ENCODE peak calls at places on chromosomes 5 and 9, in seven cellular contexts. Z is right atrium auricular region, X is AG09319, M is hepatocyte, C is GM12865, Y is AG09309, B is mucosa of descending colon. A is an unnamed sample.
A peak's percentile ranks its signal among the peaks of the same experiment; 100 is the strongest.

GRCh38 chr5:171521679-171522078 is 102.2 kb downstream of the FGF18 start:
- DNase-seq in Y (no peak), X (no peak), Z (no peak), B (no peak), C (no peak), M (no peak), A (no peak)

GRCh38 chr9:35490155-35490909 is 421 bp downstream of the RUSC2 start:
- DNase-seq in Y (no peak), C (no peak), B (no peak), X (no peak), M (peak; percentile 51), Z (no peak), A (peak; percentile 2)

GRCh38 chr9:112048924-112049785 is 125.9 kb downstream of the SUSD1 start:
- DNase-seq in B (peak; percentile 83), M (no peak), Y (peak; percentile 83), Z (no peak), C (no peak), X (peak; percentile 75), A (no peak)

GRCh38 chr5:129903466-129904101 is 681 bp upstream of the CHSY3 start:
- DNase-seq in C (peak; percentile 6), Y (no peak), X (no peak), Z (no peak), B (no peak), M (no peak), A (no peak)

GRCh38 chr5:57072218-57072892 is 101.5 kb upstream of the GPBP1 start:
- DNase-seq in X (no peak), Y (no peak), C (no peak), B (no peak), M (no peak), Z (no peak), A (no peak)

GRCh38 chr9:17021379-17021970 is 113.4 kb upstream of the CNTLN start:
- DNase-seq in C (no peak), Y (peak; percentile 38), B (no peak), X (no peak), Z (no peak), M (no peak), A (no peak)

GRCh38 chr9:120894404-120895226 is 17.6 kb upstream of the PHF19 start:
- DNase-seq in C (no peak), B (no peak), M (peak; percentile 69), Z (peak; percentile 67), X (no peak), Y (no peak), A (no peak)

GRCh38 chr9:135821116-135821515 is 86.2 kb downstream of the CAMSAP1 start:
- DNase-seq in C (no peak), Z (no peak), B (no peak), Y (no peak), X (no peak), M (no peak), A (no peak)

GRCh38 chr5:78766412-78766762 is 117.8 kb upstream of the LHFPL2 start:
- DNase-seq in M (peak; percentile 19), Z (no peak), B (no peak), C (no peak), Y (no peak), X (no peak), A (no peak)

GRCh38 chr9:113278840-113279239 is 3.4 kb downstream of the PRPF4 start:
- DNase-seq in X (no peak), C (no peak), Z (no peak), B (no peak), M (no peak), Y (no peak), A (no peak)

GRCh38 chr9:127133739-127134167 is 11.3 kb upstream of the ANGPTL2 start:
- DNase-seq in M (peak; percentile 61), X (no peak), B (peak; percentile 47), Z (peak; percentile 80), Y (no peak), C (no peak), A (no peak)

GRCh38 chr5:54832066-54832465 is 153.3 kb downstream of the ESM1 start:
- DNase-seq in C (no peak), M (no peak), Z (no peak), X (peak; percentile 51), B (no peak), Y (peak; percentile 70), A (no peak)

GRCh38 chr5:67383451-67383850 is 186.9 kb upstream of the CD180 start:
- DNase-seq in C (no peak), B (no peak), X (no peak), Z (no peak), M (no peak), Y (no peak), A (no peak)

GRCh38 chr9:98037362-98037761 is 19.2 kb upstream of the NANS start:
- DNase-seq in Y (no peak), M (no peak), X (no peak), Z (no peak), C (no peak), B (peak; percentile 52), A (no peak)

GRCh38 chr9:105444130-105444529 is 3.7 kb upstream of the FSD1L start:
- DNase-seq in M (no peak), Y (no peak), C (no peak), X (no peak), Z (no peak), B (no peak), A (no peak)

GRCh38 chr5:114362197-114362976 is 517 bp downstream of the KCNN2 start:
- DNase-seq in Y (no peak), X (no peak), C (peak; percentile 3), B (no peak), Z (no peak), M (peak; percentile 51), A (peak; percentile 82)

GRCh38 chr5:68424799-68425537 is 209.4 kb downstream of the PIK3R1 start:
- DNase-seq in M (no peak), Y (no peak), C (peak; percentile 74), B (peak; percentile 33), X (no peak), Z (no peak), A (peak; percentile 42)

GRCh38 chr9:130607640-130608420 is 28.5 kb downstream of the FUBP3 start:
- DNase-seq in C (no peak), Y (peak; percentile 10), X (peak; percentile 19), B (no peak), Z (no peak), M (no peak), A (no peak)

GRCh38 chr9:91777437-91777836 is 172.6 kb downstream of the ROR2 start:
- DNase-seq in B (no peak), X (no peak), Z (no peak), C (no peak), Y (peak; percentile 61), M (no peak), A (no peak)

GRCh38 chr9:103444157-103444556 is 449.0 kb downstream of the CYLC2 start:
- DNase-seq in X (no peak), M (no peak), Z (no peak), C (no peak), B (no peak), Y (no peak), A (no peak)

GRCh38 chr9:85647571-85647970 is 94.2 kb downstream of the AGTPBP1 start:
- DNase-seq in C (peak; percentile 13), M (no peak), B (no peak), Y (no peak), X (no peak), Z (no peak), A (peak; percentile 57)

GRCh38 chr5:142820447-142820846 is 50.3 kb downstream of the ARHGAP26 start:
- DNase-seq in Y (no peak), M (no peak), Z (no peak), X (no peak), B (peak; percentile 75), C (no peak), A (no peak)

DNA sequence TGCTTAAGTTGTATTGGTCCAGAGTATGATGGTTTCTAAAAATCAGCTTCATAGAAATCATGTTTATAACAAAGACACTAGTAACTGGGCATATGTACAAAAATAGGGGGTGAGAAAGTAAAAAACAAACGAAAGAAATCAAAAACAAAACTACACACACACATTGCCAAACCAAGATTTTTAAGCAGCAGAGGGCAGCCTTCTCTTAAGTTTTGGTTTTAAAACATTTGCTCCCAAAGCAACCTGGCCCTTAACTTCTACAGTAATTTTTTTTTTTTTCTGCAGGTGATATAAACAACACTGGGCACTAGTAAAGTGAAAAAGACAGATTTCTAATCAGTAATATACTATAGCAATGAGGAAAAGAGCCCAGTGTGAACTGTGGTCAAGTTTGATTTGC is 13.5 kb upstream of the GAPT start:
- DNase-seq in B (peak; percentile 7), Y (no peak), C (no peak), X (no peak), M (no peak), Z (no peak), A (no peak)
- TF ChIP-seq CTCF in B (no peak), Y (no peak), C (no peak), X (no peak), M (peak; percentile 54), Z (no peak), A (peak; percentile 22)

GRCh38 chr9:81791076-81791475 is 101.7 kb upstream of the TLE1 start:
- DNase-seq in X (no peak), Y (no peak), B (no peak), M (no peak), C (no peak), Z (no peak), A (no peak)

GRCh38 chr9:81789751-81790150 is 100.4 kb upstream of the TLE1 start:
- DNase-seq in Y (peak; percentile 53), C (no peak), B (no peak), Z (no peak), M (no peak), X (no peak), A (no peak)

GRCh38 chr9:81782313-81782712 is 93.0 kb upstream of the TLE1 start:
- DNase-seq in C (no peak), X (no peak), Y (no peak), Z (no peak), B (no peak), M (no peak), A (no peak)

GRCh38 chr9:81787747-81788632 is 98.6 kb upstream of the TLE1 start:
- DNase-seq in C (no peak), M (peak; percentile 78), X (peak; percentile 85), B (peak; percentile 31), Z (peak; percentile 69), Y (peak; percentile 97), A (no peak)
- TF ChIP-seq CTCF in C (no peak), M (no peak), X (peak; percentile 7), B (no peak), Z (no peak), Y (peak; percentile 25), A (no peak)

DNA sequence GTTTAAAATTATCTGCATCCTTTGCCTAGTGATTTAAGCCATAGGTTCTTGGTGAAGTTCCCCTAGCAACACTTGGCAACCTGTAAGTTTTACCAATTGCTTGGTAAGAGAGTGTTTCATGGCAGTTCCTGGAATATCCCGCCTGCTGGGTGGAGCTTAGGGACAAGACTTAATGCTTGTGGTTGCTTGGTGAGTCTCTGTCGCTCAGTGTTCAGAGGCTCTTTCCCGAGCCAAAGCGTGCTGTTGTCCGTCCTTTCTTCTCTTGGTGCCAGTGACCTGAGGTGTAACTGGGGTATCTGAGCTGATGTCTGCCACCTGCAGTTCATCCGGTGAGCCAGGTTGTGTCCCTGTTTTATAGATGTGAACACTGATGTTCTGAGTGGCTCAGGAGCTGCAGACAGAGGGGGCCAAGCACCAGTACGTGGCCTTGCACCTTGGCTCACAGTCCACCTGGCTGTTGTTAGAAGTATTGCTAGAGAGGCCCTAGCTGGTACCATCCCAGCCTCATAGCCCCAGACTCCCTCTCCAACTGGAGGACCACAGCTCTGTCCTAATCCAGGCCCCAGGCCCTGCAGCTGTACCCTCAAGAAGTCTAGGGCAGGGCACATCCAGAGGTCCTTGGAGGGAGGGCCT is 16.1 kb downstream of the PHF2 start:
- DNase-seq in X (no peak), Z (no peak), Y (no peak), B (no peak), C (no peak), M (no peak), A (no peak)
- TF ChIP-seq CTCF in X (no peak), Z (no peak), Y (peak; percentile 13), B (no peak), C (no peak), M (peak; percentile 16), A (peak; percentile 1)

GRCh38 chr5:28473531-28474107 is 1435.2 kb upstream of the CDH9 start:
- DNase-seq in Y (no peak), Z (no peak), X (no peak), C (no peak), M (peak; percentile 20), B (no peak), A (no peak)
- TF ChIP-seq CTCF in Y (no peak), Z (no peak), X (no peak), C (no peak), M (peak; percentile 48), B (no peak), A (no peak)

A was measured in GM06990.